ENCODE peak calls at places on chromosome 19, in six cellular contexts. M is NCI-H1092; G is MCF 10A; B is activated gamma-delta T cell treated with anti-CD3 and anti-CD28 coated beads, Interleukin-2, amount 50 U/mL, for 16 hours; S is GM12892; Z is left kidney. U is an unnamed sample.

GRCh38 chr19:18733196-18733647 is 49.7 kb downstream of the CRTC1 start:
- DNase-seq in M (peak), S (no peak), Z (peak), B (no peak), G (no peak), U (no peak)

GRCh38 chr19:10699650-10700335 is 1.4 kb upstream of the QTRT1 start:
- DNase-seq in B (peak), M (peak), S (no peak), Z (peak), G (peak), U (peak)

GRCh38 chr19:33388231-33388816 is 14.8 kb downstream of the CEBPG start:
- DNase-seq in G (no peak), Z (no peak), M (no peak), B (no peak), S (peak), U (no peak)

GRCh38 chr19:48321622-48322591 is 3.4 kb upstream of the EMP3 start:
- DNase-seq in B (peak), M (peak), Z (peak), G (peak), S (peak), U (peak)

GRCh38 chr19:12736854-12737665 is at the start of gene GET3:
- DNase-seq in Z (peak), B (peak), M (peak), G (peak), S (peak), U (peak)

GRCh38 chr19:14632286-14632685 is 42.4 kb downstream of the ADGRE3 start:
- DNase-seq in Z (peak), B (no peak), G (peak), M (no peak), S (no peak), U (no peak)

GRCh38 chr19:4902796-4903195 is at the start of gene ARRDC5:
- DNase-seq in Z (no peak), G (no peak), B (no peak), S (no peak), M (no peak), U (no peak)

GRCh38 chr19:6730153-6730804 is 7.1 kb downstream of the GPR108 start:
- DNase-seq in Z (peak), M (no peak), G (no peak), S (no peak), B (no peak), U (no peak)

GRCh38 chr19:2307518-2308012 is 389 bp downstream of the LINGO3 start:
- DNase-seq in M (no peak), G (no peak), S (no peak), Z (no peak), B (no peak), U (no peak)

GRCh38 chr19:42370667-42371066 is 19.4 kb downstream of the CNFN start:
- DNase-seq in Z (no peak), M (no peak), S (no peak), G (no peak), B (no peak), U (no peak)

GRCh38 chr19:42392165-42392564 is 2.1 kb upstream of the CNFN start:
- DNase-seq in B (no peak), M (no peak), Z (no peak), G (no peak), S (no peak), U (no peak)

GRCh38 chr19:48897181-48897580 is 1.4 kb downstream of the TULP2 start:
- DNase-seq in M (no peak), B (no peak), S (no peak), Z (no peak), G (no peak), U (no peak)

GRCh38 chr19:39445258-39446071 is at the start of gene SUPT5H:
- DNase-seq in Z (peak), B (peak), S (peak), G (peak), M (peak), U (peak)

GRCh38 chr19:58356971-58357797 is 3.9 kb upstream of the A1BG start:
- DNase-seq in Z (peak), B (no peak), S (no peak), M (no peak), G (no peak), U (no peak)

GRCh38 chr19:14118165-14119051 is 846 bp upstream of the PRKACA start:
- DNase-seq in S (no peak), B (no peak), M (peak), Z (peak), G (peak), U (peak)

GRCh38 chr19:31232871-31233270 is 116.4 kb downstream of the TSHZ3 start:
- DNase-seq in Z (no peak), M (no peak), S (no peak), B (no peak), G (peak), U (no peak)

GRCh38 chr19:13894552-13894951 is 11.4 kb downstream of the BRME1 start:
- DNase-seq in G (no peak), M (no peak), S (no peak), B (no peak), Z (no peak), U (no peak)

GRCh38 chr19:38283261-38283660 is 18.9 kb downstream of the SPINT2 start:
- DNase-seq in Z (no peak), M (no peak), G (no peak), B (no peak), S (no peak), U (no peak)

GRCh38 chr19:10648360-10648759 is 5.8 kb upstream of the ILF3 start:
- DNase-seq in G (no peak), S (no peak), Z (no peak), B (no peak), M (no peak), U (no peak)

GRCh38 chr19:45809643-45810159 is 5.4 kb downstream of the RSPH6A start:
- DNase-seq in Z (peak), B (no peak), S (no peak), M (no peak), G (peak), U (peak)

GRCh38 chr19:23378948-23379347 is 16.3 kb downstream of the ZNF91 start:
- DNase-seq in M (no peak), Z (no peak), G (no peak), S (no peak), B (no peak), U (no peak)

GRCh38 chr19:51798127-51798526 is 3.2 kb downstream of the FPR3 start:
- DNase-seq in G (no peak), S (no peak), Z (no peak), M (no peak), B (no peak), U (no peak)

GRCh38 chr19:13027557-13027956 is 32.3 kb downstream of the NFIX start:
- DNase-seq in M (no peak), Z (no peak), B (no peak), G (no peak), S (no peak), U (no peak)

GRCh38 chr19:6737873-6738725 is 719 bp upstream of the GPR108 start:
- DNase-seq in G (peak), B (peak), S (peak), Z (peak), M (no peak), U (peak)

GRCh38 chr19:2822846-2823245 is 3.2 kb downstream of the ZNF554 start:
- DNase-seq in G (no peak), B (no peak), Z (no peak), M (no peak), S (no peak), U (no peak)

GRCh38 chr19:2353159-2353894 is 6.7 kb upstream of the TMPRSS9 start:
- DNase-seq in S (no peak), G (no peak), B (no peak), M (no peak), Z (peak), U (no peak)

GRCh38 chr19:49231389-49231788 is 73.8 kb downstream of the TRPM4 start:
- DNase-seq in Z (no peak), M (no peak), B (no peak), G (no peak), S (peak), U (no peak)

GRCh38 chr19:48608798-48609263 is 2.3 kb downstream of the SPACA4 start:
- DNase-seq in G (peak), M (no peak), Z (peak), S (peak), B (no peak), U (peak)

GRCh38 chr19:47720669-47721068 is 7.4 kb downstream of the EHD2 start:
- DNase-seq in B (no peak), S (no peak), Z (no peak), M (no peak), G (no peak), U (no peak)

GRCh38 chr19:41299755-41300089 is 10.2 kb upstream of the CCDC97 start:
- DNase-seq in G (peak), M (no peak), Z (no peak), B (peak), S (no peak), U (no peak)

U was measured in KG1.